ENCODE peak calls at places on chromosomes 7 and 10, in eight cellular contexts. N is astrocyte of the spinal cord, U is adrenal gland, F is GM13977, A is cardiac fibroblast, E is endodermal cell, R is tibial artery, C is breast epithelium. P is an unnamed sample.

GRCh38 chr7:131586259-131586658 is 29.8 kb upstream of the PODXL start:
- DNase-seq in R (no peak), C (no peak), N (no peak), E (peak; percentile 87), U (peak; percentile 30), F (no peak), A (no peak), P (no peak)

GRCh38 chr7:3696113-3696512 is 395.1 kb downstream of the SDK1 start:
- DNase-seq in A (no peak), C (no peak), F (no peak), R (no peak), E (no peak), N (no peak), U (no peak), P (no peak)

GRCh38 chr10:28949005-28950004 is 272.0 kb downstream of the BAMBI start:
- DNase-seq in N (no peak), F (no peak), A (no peak), C (no peak), R (no peak), E (no peak), U (no peak), P (no peak)

GRCh38 chr7:6228363-6228762 is 44.1 kb downstream of the CYTH3 start:
- DNase-seq in F (no peak), E (no peak), R (no peak), A (no peak), C (no peak), U (no peak), N (peak; percentile 24), P (no peak)

GRCh38 chr7:38398725-38399321 is 125.4 kb upstream of the TARP start:
- DNase-seq in E (peak; percentile 77), F (peak; percentile 56), N (peak; percentile 47), R (peak; percentile 33), U (peak; percentile 60), C (no peak), A (peak; percentile 59), P (peak; percentile 70)

GRCh38 chr10:14603539-14604102 is 171.1 kb downstream of the FAM107B start:
- DNase-seq in N (no peak), A (peak; percentile 17), C (no peak), U (no peak), R (no peak), E (no peak), F (no peak), P (no peak)

GRCh38 chr7:158124671-158125079 is 462.9 kb downstream of the PTPRN2 start:
- DNase-seq in E (peak; percentile 17), F (no peak), R (peak; percentile 15), N (no peak), C (no peak), U (no peak), A (no peak), P (no peak)

GRCh38 chr10:78513330-78513729 is 479.7 kb downstream of the RPS24 start:
- DNase-seq in F (no peak), E (peak; percentile 61), N (peak; percentile 45), R (no peak), U (no peak), A (no peak), C (no peak), P (no peak)

GRCh38 chr10:49282306-49282705 is 16.7 kb upstream of the C10orf71 start:
- DNase-seq in A (no peak), C (no peak), F (no peak), U (no peak), E (peak; percentile 13), R (no peak), N (no peak), P (no peak)

GRCh38 chr10:49280001-49280408 is 19.0 kb upstream of the C10orf71 start:
- DNase-seq in U (peak; percentile 21), A (peak; percentile 84), R (no peak), E (no peak), F (no peak), C (no peak), N (peak; percentile 1), P (peak; percentile 44)

GRCh38 chr10:49283491-49283890 is 15.5 kb upstream of the C10orf71 start:
- DNase-seq in U (no peak), A (no peak), C (no peak), E (peak; percentile 15), R (no peak), N (no peak), F (no peak), P (no peak)

GRCh38 chr10:49282879-49283321 is 16.1 kb upstream of the C10orf71 start:
- DNase-seq in U (no peak), N (no peak), R (no peak), A (no peak), C (no peak), F (no peak), E (peak; percentile 40), P (no peak)

DNA sequence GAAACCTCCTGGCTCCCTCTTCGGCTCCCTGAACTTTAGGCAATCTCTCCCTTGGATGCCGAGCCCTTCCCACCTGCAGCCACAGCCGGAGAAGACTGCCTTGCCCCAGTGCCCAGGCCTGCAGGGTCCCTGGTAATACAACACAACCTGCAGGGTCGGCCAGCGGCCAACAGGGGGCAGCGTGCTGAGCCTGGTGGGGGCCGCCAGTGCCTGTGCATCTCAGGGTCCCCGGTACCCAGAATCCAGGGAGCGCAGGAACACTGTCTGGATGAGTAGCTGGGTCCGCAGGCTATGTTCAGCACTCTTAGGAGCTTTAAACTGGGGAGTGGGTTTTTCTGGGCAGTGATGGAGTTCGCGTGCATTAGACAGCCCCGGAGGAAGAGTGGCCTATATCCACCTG is 17.5 kb upstream of the C10orf71 start:
- DNase-seq in E (peak; percentile 90), C (no peak), F (no peak), N (no peak), R (no peak), U (no peak), A (no peak), P (peak; percentile 12)
- TF ChIP-seq CTCF in E (peak; percentile 92), C (no peak), F (peak; percentile 45), N (peak; percentile 32), R (no peak), U (no peak), A (peak; percentile 7), P (peak; percentile 46)

DNA sequence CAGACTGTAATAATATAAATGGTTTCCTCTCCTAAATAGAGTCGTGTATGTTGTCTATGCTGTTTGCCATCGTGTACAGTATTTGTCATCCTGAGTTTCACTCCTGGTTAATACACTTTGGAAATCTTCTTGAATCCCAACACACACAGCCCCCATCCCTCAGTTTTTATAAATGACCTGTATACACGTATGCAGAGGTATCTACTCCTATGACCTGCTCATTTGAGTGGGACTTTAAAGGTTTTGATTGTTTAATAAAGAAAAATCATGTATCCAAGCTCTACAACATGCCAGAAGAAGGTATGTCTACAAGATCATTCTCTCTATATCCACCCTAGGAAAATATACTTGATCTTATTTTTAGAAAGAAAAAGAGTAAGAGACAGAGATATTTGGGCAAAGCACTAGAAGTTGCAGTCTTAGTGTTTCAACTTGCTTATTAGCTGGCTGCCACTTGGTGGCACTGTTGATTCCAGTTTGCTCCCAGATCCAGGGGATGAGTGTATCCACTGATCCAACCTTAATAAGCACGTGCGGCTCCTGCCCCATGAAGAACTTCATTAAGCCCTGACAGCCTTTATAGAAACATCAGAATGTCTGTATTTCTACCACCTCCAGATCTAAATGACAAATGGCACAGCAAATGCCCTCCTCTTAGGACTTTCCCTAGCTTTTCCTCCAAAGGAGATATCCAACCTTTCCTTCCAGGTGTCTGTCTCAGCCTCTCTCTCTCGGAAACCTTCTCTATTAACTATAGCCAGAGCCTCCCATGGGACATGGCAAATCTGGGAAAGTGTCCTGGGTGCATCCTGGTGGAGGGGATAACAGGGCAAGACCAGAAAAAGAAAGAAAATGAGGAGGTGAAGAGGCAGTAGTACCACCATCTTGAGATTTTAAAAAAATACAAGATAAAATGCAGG is 181.6 kb upstream of the NEBL start:
- DNase-seq in A (peak; percentile 85), E (peak; percentile 90), U (peak; percentile 66), N (peak; percentile 74), C (peak; percentile 63), R (peak; percentile 47), F (peak; percentile 21), P (peak; percentile 57)
- TF ChIP-seq CTCF in A (peak; percentile 74), E (peak; percentile 93), U (peak; percentile 75), N (peak; percentile 84), C (peak; percentile 74), R (peak; percentile 59), F (peak; percentile 79), P (peak; percentile 63)

GRCh38 chr10:17871036-17871435 is 61.9 kb downstream of the MRC1 start:
- DNase-seq in E (no peak), A (no peak), N (no peak), C (no peak), R (no peak), F (no peak), U (no peak), P (no peak)

GRCh38 chr10:17872191-17873091 is 63.3 kb downstream of the MRC1 start:
- DNase-seq in C (no peak), E (peak; percentile 64), N (peak; percentile 7), U (no peak), F (no peak), A (peak; percentile 59), R (no peak), P (peak; percentile 16)

GRCh38 chr10:17878896-17879295 is 69.7 kb downstream of the MRC1 start:
- DNase-seq in A (no peak), E (no peak), C (no peak), U (no peak), F (no peak), N (no peak), R (no peak), P (no peak)

GRCh38 chr10:17877121-17877520 is 68.0 kb downstream of the MRC1 start:
- DNase-seq in N (no peak), U (no peak), R (no peak), E (no peak), C (no peak), A (no peak), F (no peak), P (no peak)

DNA sequence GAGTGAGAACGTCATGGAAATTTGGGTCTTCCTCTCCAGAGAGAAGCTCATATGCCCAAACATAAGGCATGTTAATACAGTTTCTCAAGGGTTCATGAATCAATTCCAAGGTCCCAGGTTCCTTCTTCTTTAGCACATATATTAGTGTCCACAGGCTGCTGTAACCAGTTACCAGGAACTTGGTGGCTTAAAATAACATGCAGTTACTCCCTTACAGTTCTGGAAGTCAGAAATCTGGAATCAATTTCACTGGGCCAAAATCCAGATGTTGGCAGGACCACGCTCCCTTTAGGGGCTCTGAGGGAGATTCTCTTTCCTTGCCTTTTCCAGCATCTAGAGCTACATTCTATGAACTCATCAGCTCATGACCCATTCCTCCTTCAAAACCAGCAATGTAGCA is 64.8 kb downstream of the MRC1 start:
- DNase-seq in U (no peak), C (no peak), N (no peak), A (no peak), F (no peak), E (no peak), R (no peak), P (no peak)
- TF ChIP-seq CTCF in U (no peak), C (no peak), N (no peak), A (no peak), F (no peak), E (no peak), R (no peak), P (no peak)

DNA sequence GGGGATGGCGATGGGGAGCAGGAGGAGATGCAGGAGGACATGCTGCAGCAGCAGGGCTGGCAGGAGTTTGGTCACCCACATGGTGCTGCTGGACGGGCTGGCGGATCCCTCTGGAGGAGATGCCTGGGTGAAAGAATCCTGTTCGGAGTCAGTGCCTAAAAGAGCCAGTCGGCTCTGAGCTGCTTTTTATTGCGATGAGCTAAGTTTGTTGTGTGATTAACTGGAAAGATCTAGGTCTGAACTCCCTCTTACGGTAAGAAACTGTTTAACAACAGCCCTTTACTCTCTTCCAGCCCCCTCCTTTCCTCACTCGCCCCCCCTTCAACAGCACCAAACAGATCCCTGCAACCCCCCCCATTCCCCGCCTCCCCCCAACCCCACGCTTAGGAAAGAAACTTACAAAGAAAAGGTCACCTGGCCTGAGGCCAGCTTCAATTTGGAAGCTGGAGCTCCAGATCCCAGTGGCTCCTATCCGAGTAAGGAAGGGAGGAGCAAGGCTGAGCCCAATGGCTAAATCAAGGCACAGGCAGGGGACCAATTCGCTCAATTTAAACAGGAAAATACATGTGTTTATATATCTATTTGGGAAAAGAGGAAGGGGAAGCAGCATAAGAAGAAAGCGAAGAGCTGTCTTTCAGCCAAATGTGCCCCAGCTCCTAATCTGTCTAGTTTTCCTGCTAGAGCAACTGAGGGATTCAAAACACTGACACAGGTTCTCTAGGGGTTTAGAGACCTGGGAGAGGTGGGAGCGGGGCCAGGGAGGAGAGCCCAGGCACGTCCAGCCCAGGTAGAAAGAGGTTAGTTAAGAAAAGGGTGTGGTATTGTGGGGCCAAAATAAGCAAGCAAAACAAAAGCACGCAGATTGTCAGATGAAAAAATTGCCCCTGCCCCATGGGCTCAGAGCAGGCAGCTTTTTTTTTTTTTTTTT is at the start of gene HGF:
- DNase-seq in U (peak; percentile 53), A (peak; percentile 86), C (peak; percentile 52), E (peak; percentile 79), N (peak; percentile 52), F (no peak), R (peak; percentile 75), P (no peak)
- TF ChIP-seq CTCF in U (no peak), A (peak; percentile 20), C (no peak), E (peak; percentile 31), N (peak; percentile 18), F (no peak), R (no peak), P (no peak)